ENCODE peak calls at places on chromosomes 3 and 15, in nine cellular contexts. A, I, T, H, U, Q, F, V and X are unnamed samples. For H3K36me3, the result is how much of the 10 kb centered on the place peaks cover.

GRCh38 chr3:54004351-54004750 is 112.7 kb upstream of the SELENOK start:
- DNase-seq in H (no peak), Q (no peak), V (no peak), I (no peak), A (peak), T (no peak), U (no peak), F (no peak), X (no peak)

GRCh38 chr3:123749716-123750115 is 134.4 kb downstream of the MYLK start:
- DNase-seq in I (no peak), A (peak), U (peak), T (peak), F (no peak), Q (no peak), H (no peak), V (peak), X (no peak)

GRCh38 chr3:17469520-17469919 is 272.9 kb downstream of the TBC1D5 start:
- DNase-seq in F (no peak), T (no peak), V (no peak), Q (no peak), A (no peak), I (no peak), H (no peak), U (peak), X (no peak)

GRCh38 chr15:42994546-42994945 is 74.0 kb upstream of the TTBK2 start:
- DNase-seq in H (no peak), T (peak), U (peak), A (peak), I (no peak), Q (no peak), F (no peak), V (peak), X (no peak)

GRCh38 chr3:37124431-37124830 is 50.0 kb downstream of the LRRFIP2 start:
- DNase-seq in A (peak), I (no peak), Q (no peak), F (no peak), T (no peak), U (no peak), V (no peak), H (no peak), X (no peak)

GRCh38 chr3:32392530-32393302 is 1.1 kb downstream of the CMTM7 start:
- DNase-seq in A (peak), V (peak), Q (peak), T (peak), U (peak), F (no peak), H (no peak), I (peak), X (no peak)

GRCh38 chr15:40334941-40335795 is 5.6 kb downstream of the CCDC9B start:
- DNase-seq in F (no peak), A (no peak), H (no peak), Q (no peak), V (no peak), T (no peak), U (no peak), I (no peak), X (no peak)

GRCh38 chr3:172859035-172859434 is 108.5 kb downstream of the ECT2 start:
- DNase-seq in Q (no peak), I (no peak), A (no peak), T (peak), F (no peak), U (no peak), V (peak), H (no peak), X (no peak)

GRCh38 chr15:65133550-65134200 is at the start of gene PDCD7:
- DNase-seq in F (peak), H (peak), I (peak), A (peak), T (peak), V (peak), Q (peak), U (peak), X (peak)

GRCh38 chr3:105369501-105370371 is 3.0 kb downstream of the ALCAM start:
- DNase-seq in A (peak), H (peak), I (peak), T (peak), F (peak), Q (peak), U (peak), V (peak), X (peak)

GRCh38 chr15:39269821-39270220 is 311.1 kb upstream of the THBS1 start:
- DNase-seq in T (no peak), I (peak), A (no peak), V (no peak), U (no peak), Q (no peak), H (no peak), F (no peak), X (no peak)

GRCh38 chr3:195236076-195236798 is 34.7 kb downstream of the XXYLT1 start:
- DNase-seq in V (no peak), Q (no peak), F (no peak), I (no peak), H (no peak), A (no peak), T (no peak), U (no peak), X (peak)

GRCh38 chr3:23106641-23107040 is 96.5 kb upstream of the UBE2E2 start:
- DNase-seq in T (no peak), F (peak), Q (no peak), V (no peak), A (no peak), U (no peak), I (no peak), H (no peak), X (no peak)

GRCh38 chr15:78727561-78727960 is 83.7 kb downstream of the ADAMTS7 start:
- DNase-seq in F (no peak), Q (no peak), U (no peak), T (no peak), I (no peak), A (peak), V (peak), H (no peak), X (peak)

GRCh38 chr15:75731248-75732100 is 18.8 kb upstream of the CSPG4 start:
- DNase-seq in I (peak), U (no peak), F (no peak), A (peak), Q (no peak), T (peak), H (no peak), V (no peak), X (no peak)

GRCh38 chr3:120793601-120794000 is 51.1 kb downstream of the GTF2E1 start:
- DNase-seq in A (no peak), T (peak), H (no peak), V (no peak), F (no peak), Q (no peak), U (peak), I (no peak), X (no peak)

GRCh38 chr15:79032656-79033055 is 57.9 kb downstream of the RASGRF1 start:
- DNase-seq in V (no peak), A (no peak), Q (no peak), H (no peak), U (no peak), I (no peak), F (no peak), T (no peak), X (no peak)

DNA sequence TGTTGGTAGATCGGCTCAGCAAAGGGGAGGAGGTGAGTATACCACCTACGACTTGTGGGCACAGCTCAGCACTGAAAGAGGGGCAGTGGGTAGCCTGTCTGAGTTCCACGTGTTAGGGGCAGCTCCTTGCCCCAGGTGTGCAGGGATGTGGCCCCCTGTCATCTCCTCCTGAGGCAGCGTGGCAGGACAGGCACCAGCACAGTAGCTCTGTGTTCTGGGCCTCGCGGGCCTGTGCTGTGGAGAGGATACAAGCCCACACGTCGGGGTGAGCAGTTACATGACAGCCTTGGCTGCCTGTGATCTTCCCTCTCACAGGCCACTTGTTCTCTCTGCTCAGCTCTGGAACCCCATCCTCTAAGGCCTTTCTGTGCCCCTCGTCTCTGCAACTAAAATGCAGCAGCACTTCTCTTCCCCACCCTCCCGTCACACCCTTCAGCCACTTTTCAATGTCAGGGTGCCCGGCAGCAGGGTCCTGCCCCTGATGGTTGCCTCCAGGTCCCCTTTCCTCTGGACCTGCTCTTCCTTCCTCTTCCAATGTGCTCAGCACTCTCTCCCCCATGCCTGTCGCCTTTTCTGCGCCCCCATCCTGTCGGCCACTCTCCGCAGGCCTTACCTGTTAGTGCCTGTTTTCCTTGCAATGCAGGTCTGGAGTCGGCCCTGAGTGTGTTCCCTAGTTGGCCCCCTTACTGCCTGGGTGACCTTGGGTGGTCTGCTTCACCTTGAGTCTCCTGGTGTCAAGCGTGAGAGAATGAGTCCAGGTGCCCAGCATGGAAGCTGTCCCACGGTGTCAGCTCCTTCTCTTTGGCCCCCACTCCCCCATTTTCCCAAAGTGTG is 18.2 kb upstream of the CPNE9 start:
- DNase-seq in T (no peak), F (no peak), H (no peak), Q (no peak), I (no peak), A (no peak), V (no peak), U (no peak), X (no peak)
- H3K36me3 ChIP-seq in T (half or more), F (under half), H (under half), Q (half or more), I (under half), A (under half), V (under half), U (under half), X (under half)

DNA sequence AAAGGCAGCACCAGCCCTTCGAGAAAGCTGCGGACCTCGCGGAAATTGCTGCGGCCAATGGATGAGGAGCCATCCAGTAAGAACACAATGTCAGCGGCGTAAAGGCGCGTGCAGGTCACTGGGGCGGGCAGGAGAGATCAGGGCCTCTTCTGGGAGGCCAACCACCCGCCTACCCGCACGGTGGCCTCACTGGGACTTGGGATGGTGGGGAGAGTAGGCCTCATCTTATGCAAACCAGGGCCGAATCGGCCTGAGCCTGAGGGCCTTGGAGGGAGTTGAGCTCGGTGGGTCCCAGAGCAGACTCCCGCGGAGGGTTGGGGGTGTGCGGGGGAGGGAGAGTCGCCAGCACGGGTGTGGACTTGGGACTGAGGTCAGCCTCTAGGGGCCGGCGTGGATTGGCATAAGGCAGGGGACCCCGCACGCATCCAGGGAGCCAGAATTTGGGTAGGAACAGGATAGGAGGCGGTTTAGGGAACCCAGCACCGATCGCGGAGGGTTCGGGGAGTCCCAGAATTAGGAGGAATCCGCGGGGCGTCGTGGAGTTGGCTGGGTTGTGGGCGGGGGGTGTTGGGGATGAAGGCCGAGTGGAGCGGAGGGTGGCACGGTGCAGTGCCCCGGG is 589 bp downstream of the COL7A1 start:
- DNase-seq in A (peak), Q (no peak), U (no peak), H (no peak), T (peak), I (no peak), F (no peak), V (no peak), X (peak)
- H3K4me3 ChIP-seq in A (no peak), Q (peak), U (no peak), H (no peak), T (peak), I (no peak), F (no peak), V (peak), X (peak)

DNA sequence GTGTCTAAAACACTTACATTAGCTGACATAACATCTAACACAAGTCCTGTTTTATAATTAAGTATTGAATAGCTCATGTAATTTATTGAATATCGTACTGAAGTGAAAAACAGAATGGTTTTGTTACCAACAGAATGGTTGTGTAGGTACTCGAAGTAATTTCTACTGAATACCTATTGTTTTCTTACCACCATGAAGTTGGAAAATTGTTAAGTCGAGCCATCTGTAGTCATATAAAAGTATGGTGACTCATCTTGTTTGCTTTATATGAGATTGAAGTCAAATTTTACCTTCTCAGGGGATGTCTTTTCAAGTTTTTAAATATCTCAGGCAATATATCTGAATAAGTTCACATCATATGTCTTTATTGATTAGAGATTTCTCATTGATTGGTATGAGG is 37.6 kb downstream of the PIAS1 start:
- DNase-seq in V (no peak), I (no peak), Q (no peak), F (no peak), T (no peak), H (no peak), A (no peak), U (peak), X (no peak)
- H3K36me3 ChIP-seq in V (under half), I (under half), Q (under half), F (under half), T (under half), H (under half), A (under half), U (under half), X (under half)

GRCh38 chr3:128483657-128484403 is 9.2 kb downstream of the GATA2 start:
- DNase-seq in F (no peak), H (no peak), T (no peak), I (no peak), A (no peak), Q (no peak), V (no peak), U (no peak), X (no peak)
- H3K4me3 ChIP-seq in F (no peak), H (no peak), T (no peak), I (no peak), A (no peak), Q (no peak), V (peak), U (peak), X (no peak)

DNA sequence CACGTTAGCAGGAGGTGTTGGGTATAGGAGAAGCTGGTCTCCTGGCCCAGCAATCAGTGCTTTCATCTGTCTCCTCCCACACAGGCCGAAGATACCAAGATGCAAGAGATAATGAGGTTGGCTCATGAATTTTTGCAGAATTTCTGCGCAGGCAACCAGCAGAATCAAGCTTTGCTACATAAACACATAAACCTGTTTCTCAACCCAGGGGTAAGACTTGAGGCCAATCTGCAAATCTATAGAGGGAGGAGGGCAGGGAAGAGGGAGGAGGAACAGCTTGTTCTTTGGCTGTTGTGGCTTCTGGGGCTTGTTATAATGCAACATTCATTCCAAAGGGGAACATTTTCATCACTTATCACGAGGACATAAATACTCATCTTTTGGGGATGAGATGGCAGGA is 195.3 kb downstream of the ITPR1 start:
- DNase-seq in Q (no peak), U (no peak), A (peak), F (no peak), T (no peak), H (no peak), I (peak), V (no peak), X (no peak)
- H3K36me3 ChIP-seq in Q (under half), U (under half), A (under half), F (under half), T (under half), H (under half), I (under half), V (under half), X (under half)

GRCh38 chr15:99731336-99732267 is 1.6 kb downstream of the LYSMD4 start:
- DNase-seq in V (no peak), I (no peak), Q (no peak), U (no peak), H (no peak), T (no peak), F (no peak), A (peak), X (no peak)
- H3K4me3 ChIP-seq in V (peak), I (peak), Q (peak), U (peak), H (no peak), T (peak), F (peak), A (peak), X (no peak)

DNA sequence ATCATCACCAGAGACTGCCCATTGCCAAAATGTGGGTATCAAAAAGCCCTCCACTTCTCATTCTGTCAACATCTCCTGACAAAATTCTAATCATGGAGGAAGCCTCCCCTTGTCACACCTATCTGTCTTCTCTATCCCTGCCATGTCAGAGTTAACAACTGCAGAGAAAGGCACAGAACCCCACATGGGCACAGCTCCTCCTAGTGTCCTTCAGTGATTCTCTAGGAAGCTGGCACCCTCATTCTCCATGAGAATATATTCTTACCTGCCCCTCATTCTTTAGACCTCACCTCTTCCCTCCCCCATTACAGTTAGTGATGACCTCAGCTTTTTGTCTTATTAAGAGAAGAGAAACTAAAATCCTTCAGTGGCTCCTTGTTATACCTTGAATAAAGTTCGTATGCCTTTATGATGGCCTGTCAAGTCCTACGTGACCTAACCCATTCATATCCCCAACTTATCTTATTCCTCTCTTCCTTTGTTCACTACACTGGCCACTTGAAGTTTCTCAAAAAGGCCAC is 44.6 kb downstream of the NME9 start:
- DNase-seq in I (no peak), V (no peak), A (no peak), F (no peak), T (no peak), U (peak), Q (no peak), H (no peak), X (no peak)
- H3K36me3 ChIP-seq in I (under half), V (under half), A (under half), F (under half), T (under half), U (under half), Q (under half), H (under half), X (under half)

DNA sequence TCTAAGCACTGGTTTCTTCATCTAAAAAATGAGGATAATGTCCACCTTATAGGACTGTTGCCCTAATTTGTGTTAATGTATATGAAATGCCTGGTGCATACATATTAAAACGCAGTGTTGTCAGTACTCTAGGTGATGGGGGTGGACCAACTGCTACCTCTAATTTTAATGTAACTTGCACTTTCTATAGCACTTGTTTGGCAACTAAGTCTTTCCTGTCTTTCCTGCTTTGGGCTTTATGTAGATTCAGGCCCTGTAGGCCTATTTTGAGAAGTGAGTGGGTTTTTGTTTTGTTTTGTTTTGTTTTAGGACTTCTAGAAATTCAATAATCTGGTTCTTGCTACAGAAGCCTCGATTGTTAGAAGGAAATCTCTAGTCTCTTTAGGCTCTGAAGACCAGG is 21.2 kb downstream of the SLC7A14 start:
- DNase-seq in H (peak), Q (no peak), U (no peak), V (no peak), A (no peak), F (no peak), I (no peak), T (no peak), X (no peak)
- H3K4me3 ChIP-seq in H (no peak), Q (no peak), U (no peak), V (no peak), A (no peak), F (no peak), I (no peak), T (no peak), X (no peak)

DNA sequence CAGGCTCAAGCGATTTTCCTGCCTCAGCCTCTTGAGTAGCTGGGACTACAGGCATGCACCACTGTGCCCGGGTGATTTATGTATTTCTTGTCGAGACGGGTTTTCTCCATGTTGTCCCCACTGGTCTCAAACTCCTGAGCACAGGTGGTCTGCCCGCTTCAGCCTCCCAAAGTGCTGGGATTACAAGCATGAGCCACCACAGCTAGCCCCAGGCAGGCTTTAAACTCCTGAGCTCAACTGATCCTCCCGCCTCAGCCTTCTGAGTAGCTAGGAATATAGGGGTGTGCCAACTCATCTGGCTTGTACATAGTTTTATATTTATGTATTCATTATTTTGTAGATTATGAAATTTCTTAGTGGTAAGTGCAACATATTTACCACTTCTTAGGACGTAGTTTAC is 198.8 kb upstream of the MCTP2 start:
- DNase-seq in Q (no peak), T (no peak), F (no peak), V (no peak), H (no peak), U (no peak), A (no peak), I (no peak), X (no peak)
- H3K36me3 ChIP-seq in Q (under half), T (under half), F (under half), V (under half), H (under half), U (under half), A (under half), I (under half), X (under half)

GRCh38 chr15:45701108-45701507 is 66.3 kb downstream of the SQOR start:
- DNase-seq in H (no peak), V (no peak), A (no peak), T (no peak), F (no peak), Q (no peak), I (no peak), U (no peak), X (no peak)

GRCh38 chr15:45705510-45706473 is 71.0 kb downstream of the SQOR start:
- DNase-seq in V (peak), U (peak), T (peak), A (peak), F (peak), I (peak), Q (peak), H (peak), X (peak)

GRCh38 chr15:45704329-45705249 is 69.8 kb downstream of the SQOR start:
- DNase-seq in I (peak), Q (no peak), T (peak), F (peak), V (no peak), H (no peak), U (no peak), A (peak), X (no peak)

GRCh38 chr15:45702041-45702440 is 67.2 kb downstream of the SQOR start:
- DNase-seq in Q (no peak), U (no peak), I (no peak), H (no peak), T (no peak), A (no peak), F (no peak), V (no peak), X (no peak)

GRCh38 chr15:45703670-45704328 is 69.0 kb downstream of the SQOR start:
- DNase-seq in U (no peak), Q (no peak), I (peak), F (peak), V (no peak), A (no peak), H (no peak), T (no peak), X (no peak)
- H3K4me3 ChIP-seq in U (no peak), Q (peak), I (peak), F (peak), V (peak), A (peak), H (no peak), T (no peak), X (no peak)